ENCODE peak calls at places on chromosomes 11 and 22, in seven cellular contexts. V, D, U, M, O, L and E are unnamed samples. For H3K36me3, the result is how much of the 10 kb centered on the place peaks cover.

GRCh38 chr11:94168882-94169281 is 40.2 kb downstream of the PANX1 start:
- DNase-seq in O (no peak), U (no peak), M (no peak), D (no peak), L (no peak), V (no peak), E (no peak)

GRCh38 chr11:29333993-29334780 is 682.6 kb downstream of the KCNA4 start:
- DNase-seq in L (peak), M (no peak), D (no peak), O (no peak), V (no peak), U (no peak), E (peak)

GRCh38 chr11:66316849-66317251 is at the start of gene CD248:
- DNase-seq in M (peak), L (no peak), V (no peak), U (peak), O (no peak), D (peak), E (no peak)

GRCh38 chr11:12840871-12841516 is 166.8 kb downstream of the TEAD1 start:
- DNase-seq in D (no peak), L (peak), M (no peak), U (no peak), V (no peak), O (no peak), E (no peak)

GRCh38 chr11:79922641-79923040 is 481.8 kb upstream of the TENM4 start:
- DNase-seq in V (no peak), L (no peak), U (no peak), O (no peak), M (no peak), D (no peak), E (no peak)

GRCh38 chr11:82874646-82875523 is 25.3 kb downstream of the PRCP start:
- DNase-seq in U (no peak), M (no peak), O (no peak), D (no peak), L (no peak), V (no peak), E (no peak)

GRCh38 chr11:120061761-120062560 is 76.0 kb downstream of the TRIM29 start:
- DNase-seq in D (no peak), U (no peak), L (no peak), M (no peak), O (no peak), V (no peak), E (no peak)

GRCh38 chr11:118924591-118925585 is 838 bp downstream of the BCL9L start:
- DNase-seq in U (peak), L (peak), D (peak), M (peak), O (peak), V (peak), E (peak)

GRCh38 chr11:116406042-116406441 is 366.7 kb downstream of the BUD13 start:
- DNase-seq in M (no peak), O (no peak), D (no peak), L (no peak), V (no peak), U (no peak), E (no peak)

GRCh38 chr11:128022007-128022368 is 565.4 kb downstream of the ETS1 start:
- DNase-seq in V (no peak), D (no peak), L (peak), O (no peak), M (no peak), U (no peak), E (no peak)

GRCh38 chr22:43945632-43946390 is 9.4 kb upstream of the SAMM50 start:
- DNase-seq in V (peak), M (peak), L (peak), D (peak), O (peak), U (peak), E (peak)

GRCh38 chr22:44360686-44361381 is 48.1 kb upstream of the SHISAL1 start:
- DNase-seq in L (peak), U (peak), V (peak), M (peak), D (peak), O (no peak), E (peak)

GRCh38 chr11:67056640-67057409 is at the start of gene RHOD:
- DNase-seq in L (peak), U (no peak), V (peak), M (peak), O (no peak), D (peak), E (peak)

GRCh38 chr11:34564406-34564805 is 50.8 kb upstream of the ELF5 start:
- DNase-seq in O (no peak), M (no peak), U (no peak), L (peak), D (no peak), V (no peak), E (peak)

GRCh38 chr22:39477542-39477941 is 20.7 kb downstream of the MGAT3 start:
- DNase-seq in V (no peak), L (no peak), U (no peak), D (no peak), O (no peak), M (no peak), E (no peak)

GRCh38 chr22:49486225-49486624 is 341.4 kb downstream of the BRD1 start:
- DNase-seq in M (no peak), V (no peak), O (no peak), U (no peak), D (no peak), L (no peak), E (no peak)

GRCh38 chr11:61956191-61957027 is 6.3 kb downstream of the BEST1 start:
- DNase-seq in L (no peak), O (peak), V (no peak), M (no peak), U (no peak), D (no peak), E (no peak)

GRCh38 chr11:46121328-46121723 is at the start of gene PHF21A:
- DNase-seq in M (peak), O (peak), D (peak), V (peak), L (peak), U (peak), E (peak)

GRCh38 chr11:44936527-44936926 is 14.2 kb downstream of the TP53I11 start:
- DNase-seq in O (peak), L (peak), M (peak), V (peak), U (peak), D (peak), E (peak)

GRCh38 chr11:44934735-44935250 is 15.9 kb downstream of the TP53I11 start:
- DNase-seq in L (no peak), D (no peak), U (no peak), V (no peak), O (no peak), M (no peak), E (no peak)

GRCh38 chr11:44939673-44940072 is 11.0 kb downstream of the TP53I11 start:
- DNase-seq in L (no peak), V (no peak), U (peak), O (no peak), D (peak), M (no peak), E (no peak)

GRCh38 chr11:44938066-44938691 is 12.5 kb downstream of the TP53I11 start:
- DNase-seq in V (no peak), D (no peak), L (no peak), U (no peak), O (no peak), M (no peak), E (no peak)

DNA sequence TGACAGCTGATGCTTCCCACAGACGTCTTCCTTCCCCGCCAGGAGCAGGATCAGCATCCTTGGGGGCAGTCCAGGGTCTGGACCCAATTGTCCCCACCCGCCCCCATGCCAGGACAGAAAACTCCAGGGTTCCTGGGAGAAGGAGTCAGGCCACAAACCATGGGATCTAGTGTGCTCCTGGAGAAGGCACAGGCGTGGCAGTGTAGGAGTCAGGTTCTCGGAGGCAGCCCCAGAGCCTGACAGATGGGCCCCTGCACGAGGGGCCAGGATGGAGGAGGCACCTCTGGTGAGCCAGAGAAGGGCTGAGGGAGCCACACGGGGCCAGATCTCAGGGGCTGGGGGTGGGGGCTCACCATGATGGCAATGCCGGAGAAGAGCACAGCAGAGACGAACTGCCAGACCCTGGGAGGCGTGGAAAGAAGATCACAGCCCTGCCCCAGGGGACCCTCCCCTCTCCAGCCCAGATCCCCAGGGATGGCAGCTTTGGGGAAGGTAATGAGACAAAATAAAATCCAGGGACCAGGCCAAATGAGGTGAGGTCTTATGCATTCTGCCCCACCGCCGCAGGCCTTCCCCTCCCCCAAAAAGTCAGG is 13.6 kb downstream of the TP53I11 start:
- DNase-seq in M (no peak), D (no peak), O (no peak), V (no peak), U (no peak), L (no peak), E (no peak)
- H3K36me3 ChIP-seq in M (under half), D (under half), O (under half), V (under half), U (under half), L (under half), E (under half)

DNA sequence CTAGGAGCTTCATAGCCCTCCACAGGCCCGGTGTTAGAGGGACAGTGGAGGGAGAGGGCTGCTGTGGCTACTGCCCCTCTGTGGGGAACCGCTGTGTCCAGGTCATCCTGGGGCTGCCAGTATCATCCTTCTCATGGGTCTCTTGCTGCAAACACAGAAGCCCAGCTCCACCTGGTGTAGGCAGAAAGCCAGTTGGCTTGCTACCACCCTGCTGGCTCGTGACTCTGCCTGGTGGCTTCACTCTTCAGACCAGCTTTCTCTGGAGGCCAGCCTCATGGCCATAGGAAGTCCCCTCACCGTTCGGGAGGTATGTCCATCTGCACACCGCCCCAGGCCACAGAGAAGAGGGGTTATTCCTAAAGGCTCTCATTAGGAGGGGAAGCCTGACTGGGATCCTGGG is 19.4 kb upstream of the SUSD2 start:
- DNase-seq in L (no peak), U (peak), M (no peak), O (no peak), D (no peak), V (no peak), E (no peak)
- H3K36me3 ChIP-seq in L (under half), U (under half), M (under half), O (under half), D (under half), V (under half), E (under half)

GRCh38 chr22:40838486-40838885 is 18.0 kb downstream of the ST13 start:
- DNase-seq in V (no peak), U (no peak), D (no peak), M (no peak), L (no peak), O (no peak), E (no peak)
- H3K36me3 ChIP-seq in V (half or more), U (half or more), D (half or more), M (under half), L (half or more), O (half or more), E (half or more)

GRCh38 chr22:20885017-20885556 is 26.3 kb downstream of the SNAP29 start:
- DNase-seq in U (no peak), D (no peak), M (no peak), O (no peak), L (no peak), V (no peak), E (no peak)
- H3K36me3 ChIP-seq in U (half or more), D (half or more), M (under half), O (half or more), L (under half), V (half or more), E (under half)

DNA sequence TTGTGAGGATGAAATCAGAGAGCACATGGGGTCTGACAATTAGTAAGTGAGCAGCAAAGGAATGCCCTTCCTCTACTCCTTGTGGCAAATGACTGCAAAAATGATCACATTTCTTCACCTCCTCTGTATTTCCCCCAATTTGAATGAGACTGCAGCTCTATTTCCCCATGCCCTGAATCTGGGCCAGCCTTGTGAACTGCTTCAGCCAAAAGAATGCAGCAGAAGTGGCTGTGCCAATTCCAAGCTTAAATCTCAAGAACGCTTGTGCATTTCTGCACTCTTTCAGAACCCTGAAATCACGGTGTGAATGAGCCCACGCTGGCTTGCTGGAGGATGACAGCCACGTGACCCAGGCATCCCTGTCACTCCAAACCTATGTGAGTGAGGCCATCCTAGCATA is 9.9 kb downstream of the SLC43A3 start:
- DNase-seq in D (no peak), O (no peak), L (no peak), M (no peak), V (no peak), U (no peak), E (peak)
- H3K36me3 ChIP-seq in D (half or more), O (under half), L (under half), M (under half), V (under half), U (half or more), E (half or more)

GRCh38 chr22:41876675-41877074 is 38.2 kb downstream of the SHISA8 start:
- DNase-seq in U (no peak), M (no peak), L (no peak), O (no peak), V (no peak), D (no peak), E (no peak)
- H3K36me3 ChIP-seq in U (half or more), M (under half), L (half or more), O (under half), V (half or more), D (half or more), E (half or more)

DNA sequence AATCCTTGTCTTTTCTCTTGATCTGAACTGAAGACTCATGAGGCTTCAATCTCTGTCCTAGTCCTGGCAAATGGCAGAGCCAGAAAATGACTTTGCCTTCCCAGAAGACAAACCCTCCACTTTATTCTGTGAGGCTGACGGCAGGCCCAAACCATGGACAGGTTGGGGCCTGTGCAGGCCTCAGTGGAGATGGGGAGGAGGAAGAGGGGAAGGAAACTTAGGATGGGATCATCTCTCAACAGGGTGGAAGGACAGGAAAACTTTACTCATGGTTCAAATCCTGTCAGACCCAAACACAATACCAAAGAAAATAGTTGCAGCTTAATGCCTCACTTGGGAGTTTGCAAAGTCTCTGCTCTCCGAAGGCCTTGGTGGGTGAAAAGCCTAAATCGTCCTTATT is 9.8 kb downstream of the RPL27A start:
- DNase-seq in O (no peak), V (peak), M (no peak), L (no peak), D (no peak), U (no peak), E (no peak)
- H3K36me3 ChIP-seq in O (under half), V (half or more), M (under half), L (under half), D (half or more), U (half or more), E (half or more)

DNA sequence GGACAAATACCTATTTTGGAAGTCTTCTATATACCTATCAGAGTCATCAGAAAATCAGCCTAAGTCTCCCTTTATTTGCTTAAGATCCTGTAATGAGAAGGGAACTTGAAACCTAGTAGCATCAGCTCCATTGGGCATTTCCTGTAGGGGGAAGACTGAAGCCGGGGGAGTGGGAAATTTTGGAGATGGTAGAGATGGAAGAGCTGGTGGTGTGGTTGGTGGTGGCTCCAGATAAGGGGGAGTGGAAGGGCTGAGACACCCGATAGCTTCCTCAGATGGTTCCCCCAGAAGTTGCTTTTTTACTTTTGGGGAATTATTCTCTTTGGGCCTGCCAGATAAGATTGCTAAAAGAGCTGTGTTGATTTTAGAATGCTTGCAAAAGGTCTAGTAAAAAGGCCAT is 16.4 kb upstream of the EI24 start:
- DNase-seq in O (no peak), D (no peak), L (no peak), V (no peak), U (no peak), M (no peak), E (no peak)
- H3K36me3 ChIP-seq in O (under half), D (under half), L (under half), V (under half), U (under half), M (under half), E (under half)